ENCODE peak calls at places on chromosome 2, in seven cellular contexts. One of them, this sample, is unnamed.

GRCh38 chr2:198214108-198214736 is 409.8 kb downstream of the PLCL1 start:
- DNase-seq in HepG2: no peak
- DNase-seq in HCT116: no peak
- DNase-seq in K562: no peak
- DNase-seq in SK-N-SH: no peak
- DNase-seq in H1: no peak
- DNase-seq in GM12878: no peak
- DNase-seq in this sample: no peak

GRCh38 chr2:106085441-106085911 is 108.6 kb downstream of the UXS1 start:
- DNase-seq in HepG2: peak; percentile 38
- DNase-seq in HCT116: no peak
- DNase-seq in K562: no peak
- DNase-seq in SK-N-SH: no peak
- DNase-seq in H1: no peak
- DNase-seq in GM12878: no peak
- DNase-seq in this sample: peak; percentile 13

GRCh38 chr2:1964659-1965058 is 220.3 kb upstream of the PXDN start:
- DNase-seq in HepG2: no peak
- DNase-seq in HCT116: no peak
- DNase-seq in K562: no peak
- DNase-seq in SK-N-SH: no peak
- DNase-seq in H1: no peak
- DNase-seq in GM12878: no peak
- DNase-seq in this sample: no peak

GRCh38 chr2:111200333-111200879 is 79.7 kb downstream of the BCL2L11 start:
- DNase-seq in HepG2: no peak
- DNase-seq in HCT116: no peak
- DNase-seq in K562: no peak
- DNase-seq in SK-N-SH: no peak
- DNase-seq in H1: no peak
- DNase-seq in GM12878: no peak
- DNase-seq in this sample: no peak

GRCh38 chr2:240387669-240388358 is 47.6 kb upstream of the GPC1 start:
- DNase-seq in HepG2: peak; percentile 62
- DNase-seq in HCT116: peak; percentile 65
- DNase-seq in K562: peak; percentile 63
- DNase-seq in SK-N-SH: no peak
- DNase-seq in H1: no peak
- DNase-seq in GM12878: no peak
- DNase-seq in this sample: no peak

GRCh38 chr2:85409719-85410583 is at the start of gene CAPG:
- DNase-seq in HepG2: no peak
- DNase-seq in HCT116: no peak
- DNase-seq in K562: peak; percentile 78
- DNase-seq in SK-N-SH: no peak
- DNase-seq in H1: no peak
- DNase-seq in GM12878: no peak
- DNase-seq in this sample: no peak

GRCh38 chr2:145800201-145801091 is 1280.5 kb upstream of the ZEB2 start:
- DNase-seq in HepG2: peak; percentile 100
- DNase-seq in HCT116: peak; percentile 48
- DNase-seq in K562: no peak
- DNase-seq in SK-N-SH: no peak
- DNase-seq in H1: no peak
- DNase-seq in GM12878: no peak
- DNase-seq in this sample: no peak

GRCh38 chr2:2843969-2844548 is 513.0 kb upstream of the MYT1L start:
- DNase-seq in HepG2: peak; percentile 15
- DNase-seq in HCT116: peak; percentile 7
- DNase-seq in K562: peak; percentile 19
- DNase-seq in SK-N-SH: no peak
- DNase-seq in H1: no peak
- DNase-seq in GM12878: no peak
- DNase-seq in this sample: peak; percentile 2

GRCh38 chr2:85585781-85586105 is 1.5 kb downstream of the VAMP5 start:
- DNase-seq in HepG2: no peak
- DNase-seq in HCT116: no peak
- DNase-seq in K562: no peak
- DNase-seq in SK-N-SH: no peak
- DNase-seq in H1: no peak
- DNase-seq in GM12878: no peak
- DNase-seq in this sample: no peak

GRCh38 chr2:196101325-196101981 is 32.8 kb upstream of the DNAH7 start:
- DNase-seq in HepG2: no peak
- DNase-seq in HCT116: no peak
- DNase-seq in K562: peak; percentile 21
- DNase-seq in SK-N-SH: no peak
- DNase-seq in H1: no peak
- DNase-seq in GM12878: peak; percentile 80
- DNase-seq in this sample: no peak

GRCh38 chr2:64212346-64212745 is 68.1 kb upstream of the PELI1 start:
- DNase-seq in HepG2: no peak
- DNase-seq in HCT116: no peak
- DNase-seq in K562: no peak
- DNase-seq in SK-N-SH: no peak
- DNase-seq in H1: no peak
- DNase-seq in GM12878: no peak
- DNase-seq in this sample: no peak

GRCh38 chr2:199602896-199603482 is 145.2 kb upstream of the SATB2 start:
- DNase-seq in HepG2: no peak
- DNase-seq in HCT116: no peak
- DNase-seq in K562: no peak
- DNase-seq in SK-N-SH: peak; percentile 29
- DNase-seq in H1: no peak
- DNase-seq in GM12878: no peak
- DNase-seq in this sample: no peak

GRCh38 chr2:215367647-215368492 is 56.0 kb downstream of the ATIC start:
- DNase-seq in HepG2: no peak
- DNase-seq in HCT116: no peak
- DNase-seq in K562: no peak
- DNase-seq in SK-N-SH: no peak
- DNase-seq in H1: no peak
- DNase-seq in GM12878: no peak
- DNase-seq in this sample: no peak

GRCh38 chr2:117123362-117123761 is 691.1 kb upstream of the DDX18 start:
- DNase-seq in HepG2: no peak
- DNase-seq in HCT116: no peak
- DNase-seq in K562: no peak
- DNase-seq in SK-N-SH: no peak
- DNase-seq in H1: no peak
- DNase-seq in GM12878: no peak
- DNase-seq in this sample: no peak

GRCh38 chr2:239255218-239255617 is 145.6 kb downstream of the HDAC4 start:
- DNase-seq in HepG2: no peak
- DNase-seq in HCT116: no peak
- DNase-seq in K562: no peak
- DNase-seq in SK-N-SH: no peak
- DNase-seq in H1: no peak
- DNase-seq in GM12878: no peak
- DNase-seq in this sample: no peak

GRCh38 chr2:187422277-187422676 is 25.8 kb downstream of the CALCRL start:
- DNase-seq in HepG2: no peak
- DNase-seq in HCT116: no peak
- DNase-seq in K562: no peak
- DNase-seq in SK-N-SH: no peak
- DNase-seq in H1: no peak
- DNase-seq in GM12878: no peak
- DNase-seq in this sample: no peak

GRCh38 chr2:149169653-149170052 is 131.2 kb downstream of the LYPD6B start:
- DNase-seq in HepG2: no peak
- DNase-seq in HCT116: peak; percentile 83
- DNase-seq in K562: no peak
- DNase-seq in SK-N-SH: no peak
- DNase-seq in H1: no peak
- DNase-seq in GM12878: no peak
- DNase-seq in this sample: peak; percentile 5

GRCh38 chr2:168539945-168540344 is 83.9 kb downstream of the CERS6 start:
- DNase-seq in HepG2: no peak
- DNase-seq in HCT116: no peak
- DNase-seq in K562: no peak
- DNase-seq in SK-N-SH: no peak
- DNase-seq in H1: no peak
- DNase-seq in GM12878: no peak
- DNase-seq in this sample: no peak

GRCh38 chr2:176830362-176830761 is 382.2 kb upstream of the HNRNPA3 start:
- DNase-seq in HepG2: peak; percentile 12
- DNase-seq in HCT116: no peak
- DNase-seq in K562: no peak
- DNase-seq in SK-N-SH: peak; percentile 51
- DNase-seq in H1: no peak
- DNase-seq in GM12878: no peak
- DNase-seq in this sample: no peak

GRCh38 chr2:152550386-152550785 is 166.9 kb downstream of the PRPF40A start:
- DNase-seq in HepG2: peak; percentile 33
- DNase-seq in HCT116: no peak
- DNase-seq in K562: no peak
- DNase-seq in SK-N-SH: no peak
- DNase-seq in H1: no peak
- DNase-seq in GM12878: no peak
- DNase-seq in this sample: no peak

GRCh38 chr2:129619471-129619870 is 360.0 kb upstream of the RAB6C start:
- DNase-seq in HepG2: no peak
- DNase-seq in HCT116: no peak
- DNase-seq in K562: no peak
- DNase-seq in SK-N-SH: no peak
- DNase-seq in H1: no peak
- DNase-seq in GM12878: no peak
- DNase-seq in this sample: peak; percentile 30

GRCh38 chr2:12675352-12675795 is 41.4 kb upstream of the TRIB2 start:
- DNase-seq in HepG2: no peak
- DNase-seq in HCT116: no peak
- DNase-seq in K562: peak; percentile 45
- DNase-seq in SK-N-SH: no peak
- DNase-seq in H1: no peak
- DNase-seq in GM12878: no peak
- DNase-seq in this sample: no peak

GRCh38 chr2:158969717-158970521 is 1.5 kb downstream of the TANC1 start:
- DNase-seq in HepG2: no peak
- DNase-seq in HCT116: no peak
- DNase-seq in K562: no peak
- DNase-seq in SK-N-SH: peak; percentile 52
- DNase-seq in H1: no peak
- DNase-seq in GM12878: no peak
- DNase-seq in this sample: peak; percentile 42
- TF ChIP-seq JUND in HepG2: no peak
- TF ChIP-seq JUND in HCT116: no peak
- TF ChIP-seq JUND in K562: no peak
- TF ChIP-seq JUND in SK-N-SH: no peak
- TF ChIP-seq JUND in H1: no peak
- TF ChIP-seq JUND in GM12878: no peak
- TF ChIP-seq JUND in this sample: no peak

DNA sequence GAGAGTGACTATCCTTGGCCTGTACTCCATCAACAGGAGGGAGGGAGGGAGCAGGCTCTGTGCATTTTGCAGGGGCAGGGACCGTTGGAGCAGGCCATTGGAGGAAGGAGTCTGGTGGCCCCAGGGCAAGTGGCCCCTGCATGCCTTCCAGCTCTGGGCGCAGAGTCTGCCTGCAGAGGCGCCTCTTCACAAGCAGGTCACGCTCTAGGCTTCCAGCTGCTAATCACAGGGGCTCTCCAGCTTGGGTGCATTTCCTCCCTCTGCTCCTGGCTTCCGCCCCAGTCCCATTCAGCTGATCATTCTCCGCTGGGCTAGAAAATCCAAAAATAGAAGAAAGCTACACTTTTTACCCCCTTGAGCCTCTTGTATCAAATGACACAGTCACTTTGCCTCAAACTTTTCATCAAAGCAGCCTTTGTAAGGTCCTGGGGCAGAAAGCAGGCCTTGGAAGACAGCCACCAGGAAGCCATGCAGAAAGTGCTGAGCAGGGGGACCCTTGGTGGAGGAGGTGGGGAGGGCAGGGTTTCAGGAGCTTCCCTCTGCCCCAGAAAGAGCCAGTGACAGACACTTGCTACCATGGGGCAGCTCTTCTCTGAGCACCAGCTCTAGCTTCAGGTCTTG is 11.3 kb downstream of the TMEM247 start:
- DNase-seq in HepG2: no peak
- DNase-seq in HCT116: no peak
- DNase-seq in K562: no peak
- DNase-seq in SK-N-SH: no peak
- DNase-seq in H1: no peak
- DNase-seq in GM12878: no peak
- DNase-seq in this sample: no peak
- TF ChIP-seq JUND in HepG2: no peak
- TF ChIP-seq JUND in HCT116: no peak
- TF ChIP-seq JUND in K562: no peak
- TF ChIP-seq JUND in SK-N-SH: no peak
- TF ChIP-seq JUND in H1: no peak
- TF ChIP-seq JUND in GM12878: no peak
- TF ChIP-seq JUND in this sample: no peak

GRCh38 chr2:201502713-201503112 is 51.2 kb downstream of the STRADB start:
- DNase-seq in HepG2: no peak
- DNase-seq in HCT116: no peak
- DNase-seq in K562: no peak
- DNase-seq in SK-N-SH: no peak
- DNase-seq in H1: no peak
- DNase-seq in GM12878: no peak
- DNase-seq in this sample: no peak

GRCh38 chr2:201496785-201497184 is 45.2 kb downstream of the STRADB start:
- DNase-seq in HepG2: no peak
- DNase-seq in HCT116: no peak
- DNase-seq in K562: no peak
- DNase-seq in SK-N-SH: no peak
- DNase-seq in H1: no peak
- DNase-seq in GM12878: no peak
- DNase-seq in this sample: no peak

GRCh38 chr2:201500534-201500933 is 49.0 kb downstream of the STRADB start:
- DNase-seq in HepG2: no peak
- DNase-seq in HCT116: no peak
- DNase-seq in K562: no peak
- DNase-seq in SK-N-SH: no peak
- DNase-seq in H1: no peak
- DNase-seq in GM12878: no peak
- DNase-seq in this sample: no peak
- TF ChIP-seq JUND in HepG2: no peak
- TF ChIP-seq JUND in HCT116: no peak
- TF ChIP-seq JUND in K562: peak; percentile 30
- TF ChIP-seq JUND in SK-N-SH: no peak
- TF ChIP-seq JUND in H1: no peak
- TF ChIP-seq JUND in GM12878: no peak
- TF ChIP-seq JUND in this sample: no peak

DNA sequence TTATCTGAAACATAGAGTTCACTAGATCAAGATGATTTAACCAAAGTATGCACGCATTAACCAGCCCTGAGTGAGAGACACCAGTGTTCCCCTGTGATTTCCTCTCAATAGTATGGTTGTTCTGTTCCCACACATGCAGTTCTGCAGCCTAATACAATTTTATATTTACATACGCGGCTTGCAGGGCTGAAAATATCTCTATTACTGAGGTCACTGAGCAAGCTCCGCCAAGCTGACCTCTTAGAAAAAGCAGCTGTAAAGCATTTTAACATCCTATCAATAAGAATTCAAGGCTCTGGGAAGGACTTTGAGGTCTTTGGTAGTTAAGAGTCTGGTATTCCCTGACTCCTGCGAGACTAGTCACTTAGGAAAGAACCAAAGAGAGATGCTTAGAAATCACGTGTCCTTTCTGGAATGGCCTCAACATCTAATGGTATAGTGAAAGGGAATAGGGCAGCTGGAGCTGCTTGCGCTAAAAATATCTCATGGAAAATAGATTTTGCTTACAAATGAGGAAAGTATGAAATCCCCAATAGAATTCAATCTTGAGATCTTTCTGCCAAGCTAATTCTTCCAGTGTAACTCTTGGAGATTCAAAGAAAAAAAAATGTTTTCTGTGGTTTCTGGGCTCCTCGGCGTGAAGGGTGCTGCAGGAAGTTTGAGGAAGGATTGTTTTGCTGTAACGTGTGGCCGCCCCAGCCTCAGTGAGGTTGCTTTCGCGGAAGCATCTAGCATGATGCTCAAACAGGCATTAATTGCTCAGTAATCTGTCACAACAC is 59.2 kb downstream of the DOCK10 start:
- DNase-seq in HepG2: no peak
- DNase-seq in HCT116: no peak
- DNase-seq in K562: no peak
- DNase-seq in SK-N-SH: no peak
- DNase-seq in H1: no peak
- DNase-seq in GM12878: peak; percentile 61
- DNase-seq in this sample: no peak
- TF ChIP-seq JUND in HepG2: no peak
- TF ChIP-seq JUND in HCT116: no peak
- TF ChIP-seq JUND in K562: no peak
- TF ChIP-seq JUND in SK-N-SH: peak; percentile 7
- TF ChIP-seq JUND in H1: no peak
- TF ChIP-seq JUND in GM12878: no peak
- TF ChIP-seq JUND in this sample: no peak

This sample was measured in T47D.